ENCODE peak calls at places on chromosomes 4 and X, in nine cellular contexts. One of them, this sample, is unnamed. For H3K9me3, the result is how much of the 10 kb centered on the place peaks cover.

GRCh38 chrX:105191878-105192277 is 28.6 kb downstream of the TEX13A start:
- DNase-seq in stomach: no peak
- DNase-seq in fibroblast of lung: no peak
- DNase-seq in GM23248: peak
- DNase-seq in cardiac muscle cell: peak
- DNase-seq in left lung: no peak
- DNase-seq in Peyer's patch: no peak
- DNase-seq in AG04450: no peak
- DNase-seq in effector memory CD4-positive, alpha-beta T cell: no peak
- DNase-seq in this sample: no peak

GRCh38 chrX:88886908-88887307 is 139.9 kb downstream of the CPXCR1 start:
- DNase-seq in fibroblast of lung: no peak
- DNase-seq in AG04450: no peak
- DNase-seq in left lung: no peak
- DNase-seq in effector memory CD4-positive, alpha-beta T cell: no peak
- DNase-seq in GM23248: no peak
- DNase-seq in stomach: peak
- DNase-seq in Peyer's patch: no peak
- DNase-seq in cardiac muscle cell: no peak
- DNase-seq in this sample: no peak

GRCh38 chr4:177239878-177240277 is 69.8 kb upstream of the NEIL3 start:
- DNase-seq in fibroblast of lung: peak
- DNase-seq in effector memory CD4-positive, alpha-beta T cell: no peak
- DNase-seq in left lung: no peak
- DNase-seq in GM23248: peak
- DNase-seq in AG04450: no peak
- DNase-seq in Peyer's patch: no peak
- DNase-seq in cardiac muscle cell: no peak
- DNase-seq in stomach: no peak
- DNase-seq in this sample: no peak

GRCh38 chrX:155389634-155390033 is 7.7 kb downstream of the F8A2 start:
- DNase-seq in Peyer's patch: no peak
- DNase-seq in fibroblast of lung: no peak
- DNase-seq in GM23248: no peak
- DNase-seq in AG04450: no peak
- DNase-seq in left lung: peak
- DNase-seq in effector memory CD4-positive, alpha-beta T cell: no peak
- DNase-seq in cardiac muscle cell: no peak
- DNase-seq in stomach: no peak
- DNase-seq in this sample: no peak

GRCh38 chr4:1058997-1059665 is 47.7 kb downstream of the FGFRL1 start:
- DNase-seq in stomach: no peak
- DNase-seq in GM23248: no peak
- DNase-seq in left lung: peak
- DNase-seq in AG04450: no peak
- DNase-seq in fibroblast of lung: no peak
- DNase-seq in effector memory CD4-positive, alpha-beta T cell: no peak
- DNase-seq in cardiac muscle cell: no peak
- DNase-seq in Peyer's patch: no peak
- DNase-seq in this sample: no peak

GRCh38 chrX:101206471-101206870 is 13.1 kb upstream of the DRP2 start:
- DNase-seq in Peyer's patch: no peak
- DNase-seq in GM23248: peak
- DNase-seq in AG04450: no peak
- DNase-seq in left lung: no peak
- DNase-seq in effector memory CD4-positive, alpha-beta T cell: no peak
- DNase-seq in stomach: no peak
- DNase-seq in fibroblast of lung: peak
- DNase-seq in cardiac muscle cell: peak
- DNase-seq in this sample: no peak

GRCh38 chrX:109856974-109857373 is 123.9 kb upstream of the ACSL4 start:
- DNase-seq in stomach: no peak
- DNase-seq in cardiac muscle cell: peak
- DNase-seq in effector memory CD4-positive, alpha-beta T cell: no peak
- DNase-seq in fibroblast of lung: peak
- DNase-seq in AG04450: no peak
- DNase-seq in left lung: no peak
- DNase-seq in Peyer's patch: no peak
- DNase-seq in GM23248: peak
- DNase-seq in this sample: no peak

GRCh38 chrX:123920065-123920785 is 41.3 kb upstream of the STAG2 start:
- DNase-seq in AG04450: peak
- DNase-seq in Peyer's patch: no peak
- DNase-seq in GM23248: peak
- DNase-seq in cardiac muscle cell: peak
- DNase-seq in left lung: no peak
- DNase-seq in effector memory CD4-positive, alpha-beta T cell: no peak
- DNase-seq in fibroblast of lung: peak
- DNase-seq in stomach: no peak
- DNase-seq in this sample: no peak

GRCh38 chr4:6281436-6282144 is 11.9 kb downstream of the WFS1 start:
- DNase-seq in AG04450: no peak
- DNase-seq in Peyer's patch: no peak
- DNase-seq in fibroblast of lung: no peak
- DNase-seq in GM23248: no peak
- DNase-seq in cardiac muscle cell: no peak
- DNase-seq in stomach: no peak
- DNase-seq in effector memory CD4-positive, alpha-beta T cell: no peak
- DNase-seq in left lung: peak
- DNase-seq in this sample: no peak

GRCh38 chrX:72123471-72124185 is 8.1 kb downstream of the RTL5 start:
- DNase-seq in AG04450: no peak
- DNase-seq in cardiac muscle cell: peak
- DNase-seq in left lung: no peak
- DNase-seq in fibroblast of lung: peak
- DNase-seq in effector memory CD4-positive, alpha-beta T cell: no peak
- DNase-seq in stomach: no peak
- DNase-seq in GM23248: peak
- DNase-seq in Peyer's patch: no peak
- DNase-seq in this sample: peak

GRCh38 chrX:13763489-13763888 is 28.9 kb downstream of the OFD1 start:
- DNase-seq in left lung: no peak
- DNase-seq in effector memory CD4-positive, alpha-beta T cell: no peak
- DNase-seq in AG04450: no peak
- DNase-seq in fibroblast of lung: no peak
- DNase-seq in cardiac muscle cell: no peak
- DNase-seq in stomach: peak
- DNase-seq in Peyer's patch: no peak
- DNase-seq in GM23248: no peak
- DNase-seq in this sample: peak

GRCh38 chr4:5757536-5757935 is 46.5 kb downstream of the EVC start:
- DNase-seq in stomach: no peak
- DNase-seq in AG04450: no peak
- DNase-seq in GM23248: no peak
- DNase-seq in fibroblast of lung: no peak
- DNase-seq in cardiac muscle cell: no peak
- DNase-seq in Peyer's patch: no peak
- DNase-seq in effector memory CD4-positive, alpha-beta T cell: no peak
- DNase-seq in left lung: no peak
- DNase-seq in this sample: no peak

GRCh38 chr4:183455431-183456145 is 11.2 kb downstream of the CDKN2AIP start:
- DNase-seq in effector memory CD4-positive, alpha-beta T cell: no peak
- DNase-seq in fibroblast of lung: peak
- DNase-seq in Peyer's patch: no peak
- DNase-seq in AG04450: no peak
- DNase-seq in stomach: no peak
- DNase-seq in cardiac muscle cell: no peak
- DNase-seq in left lung: no peak
- DNase-seq in GM23248: no peak
- DNase-seq in this sample: no peak

GRCh38 chr4:142840516-142841123 is 5.5 kb downstream of the INPP4B start:
- DNase-seq in GM23248: peak
- DNase-seq in fibroblast of lung: peak
- DNase-seq in cardiac muscle cell: peak
- DNase-seq in left lung: no peak
- DNase-seq in stomach: no peak
- DNase-seq in Peyer's patch: no peak
- DNase-seq in effector memory CD4-positive, alpha-beta T cell: no peak
- DNase-seq in AG04450: peak
- DNase-seq in this sample: no peak

GRCh38 chr4:184854673-184855072 is 28.9 kb upstream of the ACSL1 start:
- DNase-seq in GM23248: no peak
- DNase-seq in stomach: no peak
- DNase-seq in fibroblast of lung: no peak
- DNase-seq in effector memory CD4-positive, alpha-beta T cell: no peak
- DNase-seq in cardiac muscle cell: peak
- DNase-seq in left lung: no peak
- DNase-seq in Peyer's patch: peak
- DNase-seq in AG04450: no peak
- DNase-seq in this sample: no peak

GRCh38 chrX:49290215-49290614 is 13.2 kb upstream of the GAGE10 start:
- DNase-seq in AG04450: no peak
- DNase-seq in cardiac muscle cell: no peak
- DNase-seq in Peyer's patch: no peak
- DNase-seq in stomach: no peak
- DNase-seq in fibroblast of lung: no peak
- DNase-seq in GM23248: no peak
- DNase-seq in left lung: no peak
- DNase-seq in effector memory CD4-positive, alpha-beta T cell: no peak
- DNase-seq in this sample: no peak

GRCh38 chrX:129108936-129109335 is 414.4 kb downstream of the SMARCA1 start:
- DNase-seq in left lung: no peak
- DNase-seq in GM23248: no peak
- DNase-seq in effector memory CD4-positive, alpha-beta T cell: no peak
- DNase-seq in cardiac muscle cell: no peak
- DNase-seq in Peyer's patch: no peak
- DNase-seq in AG04450: no peak
- DNase-seq in stomach: no peak
- DNase-seq in fibroblast of lung: no peak
- DNase-seq in this sample: no peak

GRCh38 chr4:119678761-119679160 is 50.2 kb upstream of the PDE5A start:
- DNase-seq in AG04450: no peak
- DNase-seq in fibroblast of lung: peak
- DNase-seq in stomach: no peak
- DNase-seq in left lung: no peak
- DNase-seq in Peyer's patch: no peak
- DNase-seq in GM23248: peak
- DNase-seq in effector memory CD4-positive, alpha-beta T cell: no peak
- DNase-seq in cardiac muscle cell: no peak
- DNase-seq in this sample: no peak

GRCh38 chrX:93673056-93673868 is at the start of gene NAP1L3:
- DNase-seq in stomach: peak
- DNase-seq in AG04450: peak
- DNase-seq in fibroblast of lung: peak
- DNase-seq in cardiac muscle cell: peak
- DNase-seq in GM23248: peak
- DNase-seq in Peyer's patch: peak
- DNase-seq in effector memory CD4-positive, alpha-beta T cell: peak
- DNase-seq in left lung: peak
- DNase-seq in this sample: peak

GRCh38 chrX:28922106-28922505 is 334.9 kb downstream of the IL1RAPL1 start:
- DNase-seq in fibroblast of lung: no peak
- DNase-seq in effector memory CD4-positive, alpha-beta T cell: no peak
- DNase-seq in stomach: no peak
- DNase-seq in Peyer's patch: no peak
- DNase-seq in GM23248: no peak
- DNase-seq in cardiac muscle cell: peak
- DNase-seq in left lung: no peak
- DNase-seq in AG04450: no peak
- DNase-seq in this sample: no peak

DNA sequence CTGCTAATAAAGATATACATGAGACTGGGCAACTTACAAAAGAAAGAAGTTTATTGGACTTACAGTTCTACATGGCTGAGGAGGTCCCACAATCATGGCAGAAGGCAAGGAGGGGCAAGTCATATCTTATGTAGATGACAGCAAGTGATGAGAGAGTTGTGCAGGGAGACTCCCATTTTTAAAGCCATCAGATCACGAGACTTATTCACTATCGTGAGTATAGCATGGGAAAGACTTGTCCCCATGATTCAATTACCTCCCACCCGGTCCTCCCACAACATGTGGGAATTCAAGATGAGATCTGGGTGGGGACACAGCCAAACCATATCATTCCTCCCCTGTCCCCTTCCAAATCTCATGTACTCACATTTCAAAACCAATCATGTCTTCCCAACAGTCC is 50.9 kb upstream of the GRID2 start:
- DNase-seq in GM23248: no peak
- DNase-seq in fibroblast of lung: no peak
- DNase-seq in Peyer's patch: no peak
- DNase-seq in stomach: no peak
- DNase-seq in left lung: no peak
- DNase-seq in cardiac muscle cell: no peak
- DNase-seq in effector memory CD4-positive, alpha-beta T cell: no peak
- DNase-seq in AG04450: no peak
- DNase-seq in this sample: no peak
- H3K9me3 ChIP-seq in GM23248: under half
- H3K9me3 ChIP-seq in fibroblast of lung: under half
- H3K9me3 ChIP-seq in Peyer's patch: under half
- H3K9me3 ChIP-seq in stomach: under half
- H3K9me3 ChIP-seq in left lung: under half
- H3K9me3 ChIP-seq in cardiac muscle cell: under half
- H3K9me3 ChIP-seq in effector memory CD4-positive, alpha-beta T cell: under half
- H3K9me3 ChIP-seq in AG04450: under half
- H3K9me3 ChIP-seq in this sample: under half

DNA sequence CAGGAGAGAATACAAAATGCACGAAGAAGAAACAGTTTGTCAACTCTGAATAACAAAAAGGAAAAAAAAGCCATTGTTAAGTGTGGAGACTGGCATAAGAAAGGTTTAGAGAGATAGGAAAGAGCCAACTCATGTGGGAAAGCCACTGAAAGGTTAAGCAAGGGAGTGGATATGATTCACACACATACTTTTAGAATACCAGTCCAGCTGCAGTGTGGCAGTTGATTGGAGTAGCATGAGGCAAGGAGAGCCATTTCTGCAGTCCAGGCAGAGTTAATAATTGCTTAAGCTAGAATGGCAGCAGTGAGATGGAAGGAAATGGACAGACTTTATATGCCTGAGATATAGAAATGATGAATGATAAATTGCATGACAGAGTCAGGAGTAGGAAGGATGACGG is 36.9 kb upstream of the ADAD1 start:
- DNase-seq in fibroblast of lung: peak
- DNase-seq in effector memory CD4-positive, alpha-beta T cell: no peak
- DNase-seq in cardiac muscle cell: peak
- DNase-seq in GM23248: peak
- DNase-seq in left lung: no peak
- DNase-seq in AG04450: peak
- DNase-seq in Peyer's patch: no peak
- DNase-seq in stomach: no peak
- DNase-seq in this sample: no peak
- H3K27ac ChIP-seq in fibroblast of lung: no peak
- H3K27ac ChIP-seq in effector memory CD4-positive, alpha-beta T cell: no peak
- H3K27ac ChIP-seq in cardiac muscle cell: no peak
- H3K27ac ChIP-seq in GM23248: peak
- H3K27ac ChIP-seq in left lung: no peak
- H3K27ac ChIP-seq in AG04450: no peak
- H3K27ac ChIP-seq in Peyer's patch: no peak
- H3K27ac ChIP-seq in stomach: no peak
- H3K27ac ChIP-seq in this sample: no peak

GRCh38 chrX:10117864-10118377 is 38.9 kb upstream of the CLCN4 start:
- DNase-seq in AG04450: no peak
- DNase-seq in Peyer's patch: no peak
- DNase-seq in fibroblast of lung: no peak
- DNase-seq in left lung: no peak
- DNase-seq in effector memory CD4-positive, alpha-beta T cell: no peak
- DNase-seq in stomach: no peak
- DNase-seq in GM23248: no peak
- DNase-seq in cardiac muscle cell: no peak
- DNase-seq in this sample: no peak
- H3K9me3 ChIP-seq in AG04450: under half
- H3K9me3 ChIP-seq in Peyer's patch: under half
- H3K9me3 ChIP-seq in fibroblast of lung: under half
- H3K9me3 ChIP-seq in left lung: under half
- H3K9me3 ChIP-seq in effector memory CD4-positive, alpha-beta T cell: under half
- H3K9me3 ChIP-seq in stomach: under half
- H3K9me3 ChIP-seq in GM23248: under half
- H3K9me3 ChIP-seq in cardiac muscle cell: under half
- H3K9me3 ChIP-seq in this sample: under half

GRCh38 chr4:94435874-94436273 is 15.9 kb upstream of the PDLIM5 start:
- DNase-seq in AG04450: no peak
- DNase-seq in fibroblast of lung: no peak
- DNase-seq in left lung: no peak
- DNase-seq in cardiac muscle cell: no peak
- DNase-seq in GM23248: no peak
- DNase-seq in Peyer's patch: no peak
- DNase-seq in effector memory CD4-positive, alpha-beta T cell: no peak
- DNase-seq in stomach: no peak
- DNase-seq in this sample: no peak
- H3K27ac ChIP-seq in AG04450: no peak
- H3K27ac ChIP-seq in fibroblast of lung: no peak
- H3K27ac ChIP-seq in left lung: no peak
- H3K27ac ChIP-seq in cardiac muscle cell: no peak
- H3K27ac ChIP-seq in GM23248: no peak
- H3K27ac ChIP-seq in Peyer's patch: no peak
- H3K27ac ChIP-seq in effector memory CD4-positive, alpha-beta T cell: no peak
- H3K27ac ChIP-seq in stomach: no peak
- H3K27ac ChIP-seq in this sample: no peak

This sample was measured in thoracic aorta.